ENCODE peak calls at places on chromosomes 6 and 20, in nine cellular contexts. L is iris pigment epithelial cell; Q is HFFc6; H is AG10803; Y is activated CD8-positive, alpha-beta memory T cell treated with anti-CD3 and anti-CD28 coated beads for 48 hours; C is anterior cingulate cortex; B is nephron progenitor cell; I is left lung; D is GM12865. J is an unnamed sample.
A peak's percentile ranks its signal among the peaks of the same experiment; 100 is the strongest.

GRCh38 chr20:8662433-8662954 is 406.4 kb upstream of the PLCB4 start:
- DNase-seq in L (no peak), Q (no peak), H (no peak), Y (no peak), C (no peak), B (no peak), I (no peak), D (no peak), J (no peak)

GRCh38 chr6:169663468-169663867 is 38.4 kb downstream of the WDR27 start:
- DNase-seq in L (no peak), Q (no peak), H (no peak), Y (no peak), C (no peak), B (no peak), I (no peak), D (no peak), J (no peak)

GRCh38 chr6:158688860-158689259 is 39.0 kb downstream of the SYTL3 start:
- DNase-seq in L (peak; percentile 49), Q (no peak), H (no peak), Y (no peak), C (no peak), B (no peak), I (no peak), D (no peak), J (no peak)

GRCh38 chr6:141077355-141078333 is 1055.1 kb upstream of the GJE1 start:
- DNase-seq in L (peak; percentile 21), Q (no peak), H (no peak), Y (no peak), C (no peak), B (peak; percentile 26), I (no peak), D (peak; percentile 52), J (no peak)

GRCh38 chr20:35918021-35918420 is 36.3 kb downstream of the SCAND1 start:
- DNase-seq in L (no peak), Q (no peak), H (no peak), Y (no peak), C (no peak), B (no peak), I (no peak), D (no peak), J (no peak)

GRCh38 chr20:37256286-37256685 is 5.3 kb downstream of the GHRH start:
- DNase-seq in L (no peak), Q (no peak), H (no peak), Y (no peak), C (no peak), B (no peak), I (no peak), D (no peak), J (no peak)

GRCh38 chr6:1024587-1024986 is 287.3 kb upstream of the FOXQ1 start:
- DNase-seq in L (peak; percentile 93), Q (peak; percentile 89), H (peak; percentile 95), Y (no peak), C (no peak), B (no peak), I (no peak), D (no peak), J (no peak)

GRCh38 chr20:43761396-43762340 is 34.9 kb upstream of the GTSF1L start:
- DNase-seq in L (no peak), Q (no peak), H (peak; percentile 51), Y (no peak), C (no peak), B (no peak), I (no peak), D (no peak), J (no peak)

GRCh38 chr6:15754706-15755079 is 91.9 kb upstream of the DTNBP1 start:
- DNase-seq in L (no peak), Q (no peak), H (no peak), Y (no peak), C (no peak), B (no peak), I (no peak), D (no peak), J (no peak)

GRCh38 chr6:99613398-99613704 is 6.7 kb downstream of the PRDM13 start:
- DNase-seq in L (peak; percentile 34), Q (no peak), H (peak; percentile 20), Y (no peak), C (no peak), B (peak; percentile 79), I (no peak), D (peak; percentile 83), J (peak; percentile 74)

GRCh38 chr6:33314943-33315752 is 1.3 kb upstream of the TAPBP start:
- DNase-seq in L (peak; percentile 29), Q (no peak), H (no peak), Y (no peak), C (no peak), B (no peak), I (peak; percentile 72), D (peak; percentile 67), J (no peak)

GRCh38 chr20:11766961-11767360 is 150.7 kb upstream of the BTBD3 start:
- DNase-seq in L (peak; percentile 58), Q (no peak), H (peak; percentile 79), Y (no peak), C (no peak), B (no peak), I (no peak), D (no peak), J (no peak)

GRCh38 chr6:28747631-28748157 is 176.1 kb downstream of the TRIM27 start:
- DNase-seq in L (peak; percentile 97), Q (peak; percentile 80), H (peak; percentile 71), Y (no peak), C (no peak), B (peak; percentile 48), I (no peak), D (peak; percentile 64), J (no peak)

GRCh38 chr6:39791850-39792500 is at the start of gene DAAM2:
- DNase-seq in L (peak; percentile 32), Q (no peak), H (peak; percentile 60), Y (no peak), C (no peak), B (peak; percentile 80), I (peak; percentile 48), D (no peak), J (peak; percentile 73)

GRCh38 chr6:136889271-136890193 is 32.6 kb upstream of the SLC35D3 start:
- DNase-seq in L (no peak), Q (no peak), H (no peak), Y (no peak), C (no peak), B (no peak), I (no peak), D (no peak), J (no peak)

GRCh38 chr6:104625536-104625935 is 234.2 kb downstream of the HACE1 start:
- DNase-seq in L (peak; percentile 96), Q (peak; percentile 17), H (peak; percentile 78), Y (no peak), C (no peak), B (no peak), I (no peak), D (no peak), J (no peak)

GRCh38 chr6:111604259-111605099 is 1.2 kb downstream of the TRAF3IP2 start:
- DNase-seq in L (peak; percentile 89), Q (peak; percentile 83), H (peak; percentile 94), Y (no peak), C (peak; percentile 42), B (no peak), I (no peak), D (no peak), J (no peak)

GRCh38 chr20:61619751-61620150 is 367.7 kb downstream of the CDH4 start:
- DNase-seq in L (no peak), Q (no peak), H (no peak), Y (no peak), C (no peak), B (no peak), I (no peak), D (no peak), J (no peak)

GRCh38 chr20:17634666-17635319 is 47.2 kb downstream of the RRBP1 start:
- DNase-seq in L (no peak), Q (no peak), H (no peak), Y (no peak), C (no peak), B (no peak), I (no peak), D (no peak), J (no peak)

GRCh38 chr6:130366011-130366963 is at the start of gene TMEM200A:
- DNase-seq in L (peak; percentile 61), Q (peak; percentile 36), H (peak; percentile 75), Y (no peak), C (no peak), B (peak; percentile 68), I (peak; percentile 40), D (no peak), J (peak; percentile 40)

GRCh38 chr20:9179867-9180266 is 111.0 kb downstream of the PLCB4 start:
- DNase-seq in L (peak; percentile 15), Q (no peak), H (peak; percentile 46), Y (no peak), C (no peak), B (no peak), I (no peak), D (no peak), J (no peak)